ENCODE peak calls at places on chromosomes 12 and 14, in six cellular contexts. B, G, S, V, N and W are unnamed samples.

GRCh38 chr12:124207617-124208016 is 87.3 kb upstream of the RFLNA start:
- DNase-seq in B (no peak), G (no peak), S (no peak), V (no peak), N (no peak), W (no peak)

GRCh38 chr14:36952702-36953101 is 219.7 kb downstream of the SLC25A21 start:
- DNase-seq in B (no peak), G (no peak), S (peak; percentile 80), V (no peak), N (no peak), W (no peak)

GRCh38 chr14:74018704-74019407 is at the start of the genes BBOF1 and ENTPD5:
- DNase-seq in B (peak; percentile 90), G (peak; percentile 80), S (peak; percentile 76), V (peak; percentile 89), N (peak; percentile 84), W (peak; percentile 97)

GRCh38 chr12:113612076-113612728 is 140.5 kb upstream of the LHX5 start:
- DNase-seq in B (no peak), G (no peak), S (no peak), V (no peak), N (no peak), W (no peak)

GRCh38 chr12:52275686-52276085 is 1.2 kb downstream of the KRT86 start:
- DNase-seq in B (no peak), G (no peak), S (no peak), V (no peak), N (no peak), W (no peak)

GRCh38 chr12:24499151-24500146 is 449.5 kb downstream of the BCAT1 start:
- DNase-seq in B (no peak), G (no peak), S (no peak), V (no peak), N (no peak), W (no peak)

GRCh38 chr12:28114488-28114887 is 75.8 kb upstream of the CCDC91 start:
- DNase-seq in B (no peak), G (no peak), S (peak; percentile 24), V (no peak), N (no peak), W (no peak)

GRCh38 chr14:64501326-64502171 is 2.1 kb downstream of the ZBTB25 start:
- DNase-seq in B (no peak), G (peak; percentile 36), S (peak; percentile 86), V (peak; percentile 58), N (peak; percentile 69), W (peak; percentile 13)

GRCh38 chr14:22070119-22070982 is 396.7 kb upstream of the OR4E1 start:
- DNase-seq in B (peak; percentile 72), G (peak; percentile 3), S (no peak), V (peak; percentile 12), N (no peak), W (peak; percentile 25)

GRCh38 chr12:29754235-29755189 is 29.2 kb downstream of the TMTC1 start:
- DNase-seq in B (no peak), G (no peak), S (no peak), V (no peak), N (peak; percentile 14), W (no peak)

GRCh38 chr14:104657563-104658324 is 31.7 kb upstream of the INF2 start:
- DNase-seq in B (peak; percentile 54), G (peak; percentile 96), S (no peak), V (peak; percentile 88), N (no peak), W (no peak)

GRCh38 chr12:12474931-12475485 is 87.7 kb downstream of the DUSP16 start:
- DNase-seq in B (peak; percentile 78), G (no peak), S (peak; percentile 4), V (no peak), N (no peak), W (no peak)

GRCh38 chr12:103334447-103334846 is 161.3 kb downstream of the C12orf42 start:
- DNase-seq in B (no peak), G (no peak), S (no peak), V (no peak), N (no peak), W (no peak)

GRCh38 chr14:72104011-72104613 is 171.9 kb downstream of the RGS6 start:
- DNase-seq in B (peak; percentile 75), G (peak; percentile 25), S (no peak), V (peak; percentile 17), N (no peak), W (peak; percentile 77)

GRCh38 chr12:100293017-100293416 is 26.0 kb downstream of the SCYL2 start:
- DNase-seq in B (no peak), G (no peak), S (no peak), V (no peak), N (no peak), W (no peak)

GRCh38 chr14:77347746-77348145 is 26.9 kb downstream of the GSTZ1 start:
- DNase-seq in B (no peak), G (peak; percentile 75), S (no peak), V (no peak), N (no peak), W (no peak)

GRCh38 chr14:65412881-65413738 is 580 bp downstream of the FUT8 start:
- DNase-seq in B (peak; percentile 50), G (peak; percentile 73), S (peak; percentile 61), V (peak; percentile 15), N (peak; percentile 57), W (peak; percentile 37)

GRCh38 chr12:96047621-96048211 is 12.3 kb upstream of the LTA4H start:
- DNase-seq in B (peak; percentile 20), G (peak; percentile 93), S (peak; percentile 36), V (peak; percentile 48), N (no peak), W (peak; percentile 21)

GRCh38 chr12:5612556-5613421 is 180.9 kb downstream of the NTF3 start:
- DNase-seq in B (no peak), G (no peak), S (no peak), V (no peak), N (no peak), W (no peak)

GRCh38 chr14:95431199-95432145 is 85.0 kb downstream of the SYNE3 start:
- DNase-seq in B (peak; percentile 28), G (peak; percentile 44), S (no peak), V (no peak), N (peak; percentile 26), W (peak; percentile 63)

GRCh38 chr12:3077572-3078081 is 448 bp downstream of the TSPAN9 start:
- DNase-seq in B (no peak), G (peak; percentile 12), S (peak; percentile 16), V (peak; percentile 31), N (peak; percentile 31), W (no peak)

GRCh38 chr14:60649815-60650381 is 621 bp upstream of the SIX1 start:
- DNase-seq in B (no peak), G (no peak), S (no peak), V (no peak), N (peak; percentile 41), W (no peak)

GRCh38 chr14:70956511-70956910 is 49.3 kb downstream of the PCNX1 start:
- DNase-seq in B (no peak), G (no peak), S (no peak), V (no peak), N (no peak), W (no peak)

GRCh38 chr14:71688576-71688975 is 243.7 kb upstream of the RGS6 start:
- DNase-seq in B (no peak), G (no peak), S (no peak), V (no peak), N (no peak), W (peak; percentile 17)